ENCODE peak calls at places on chromosomes 4 and X, in nine cellular contexts. G is activated B cell treated with CpG ODN at 0.5 μM for 24 hours, W is A549, B is endothelial cell, X is cardiac muscle cell, C is tibial nerve, J is upper lobe of right lung, Q is kidney, A is neural crest cell. T is an unnamed sample.

GRCh38 chr4:2243682-2244380 is 1.9 kb upstream of the HAUS3 start:
- DNase-seq in G (no peak), W (peak; percentile 40), B (no peak), X (peak; percentile 65), C (no peak), J (peak; percentile 69), Q (peak; percentile 82), A (peak; percentile 41), T (peak; percentile 69)

GRCh38 chrX:74422576-74423288 is 1.4 kb downstream of the SLC16A2 start:
- DNase-seq in G (no peak), W (no peak), B (peak; percentile 44), X (peak; percentile 78), C (peak; percentile 20), J (peak; percentile 75), Q (peak; percentile 88), A (peak; percentile 37), T (peak; percentile 71)

GRCh38 chr4:99763635-99764101 is 53.0 kb upstream of the DAPP1 start:
- DNase-seq in G (no peak), W (peak; percentile 42), B (no peak), X (peak; percentile 79), C (no peak), J (no peak), Q (no peak), A (no peak), T (no peak)

GRCh38 chrX:19272452-19272851 is 71.3 kb upstream of the PDHA1 start:
- DNase-seq in G (no peak), W (no peak), B (no peak), X (peak; percentile 2), C (no peak), J (no peak), Q (no peak), A (no peak), T (no peak)

GRCh38 chrX:73728518-73729023 is 165.6 kb downstream of the CHIC1 start:
- DNase-seq in G (no peak), W (no peak), B (no peak), X (no peak), C (no peak), J (no peak), Q (no peak), A (no peak), T (no peak)

GRCh38 chr4:1255151-1255550 is 6.2 kb upstream of the CTBP1 start:
- DNase-seq in G (no peak), W (no peak), B (no peak), X (no peak), C (no peak), J (no peak), Q (no peak), A (no peak), T (no peak)

GRCh38 chr4:48602222-48602621 is 112.2 kb downstream of the ZAR1 start:
- DNase-seq in G (no peak), W (no peak), B (no peak), X (no peak), C (no peak), J (no peak), Q (no peak), A (no peak), T (no peak)

GRCh38 chr4:86092684-86093083 is 267.2 kb downstream of the MAPK10 start:
- DNase-seq in G (no peak), W (peak; percentile 63), B (no peak), X (peak; percentile 79), C (no peak), J (no peak), Q (no peak), A (no peak), T (no peak)

GRCh38 chr4:62896721-62897120 is 1512.5 kb downstream of the TECRL start:
- DNase-seq in G (no peak), W (no peak), B (no peak), X (no peak), C (no peak), J (no peak), Q (peak; percentile 43), A (no peak), T (no peak)

GRCh38 chr4:113969935-113970334 is 9.5 kb downstream of the ARSJ start:
- DNase-seq in G (no peak), W (no peak), B (no peak), X (peak; percentile 29), C (no peak), J (no peak), Q (no peak), A (no peak), T (no peak)

GRCh38 chr4:13910556-13910955 is 283.0 kb upstream of the BOD1L1 start:
- DNase-seq in G (no peak), W (no peak), B (no peak), X (no peak), C (no peak), J (no peak), Q (no peak), A (no peak), T (no peak)

GRCh38 chr4:154534296-154534695 is 15.9 kb downstream of the PLRG1 start:
- DNase-seq in G (no peak), W (no peak), B (no peak), X (no peak), C (no peak), J (no peak), Q (no peak), A (no peak), T (no peak)

GRCh38 chrX:69128573-69128972 is 36.7 kb downstream of the PJA1 start:
- DNase-seq in G (no peak), W (no peak), B (peak; percentile 11), X (peak; percentile 52), C (no peak), J (peak; percentile 65), Q (peak; percentile 80), A (peak; percentile 34), T (peak; percentile 56)

GRCh38 chrX:54808109-54808604 is 612 bp downstream of the MAGED2 start:
- DNase-seq in G (no peak), W (peak; percentile 32), B (peak; percentile 58), X (peak; percentile 72), C (peak; percentile 59), J (peak; percentile 79), Q (peak; percentile 90), A (peak; percentile 57), T (peak; percentile 88)

GRCh38 chrX:10017866-10018265 is 50.7 kb downstream of the CLDN34 start:
- DNase-seq in G (no peak), W (peak; percentile 72), B (no peak), X (peak; percentile 69), C (no peak), J (no peak), Q (no peak), A (no peak), T (no peak)

GRCh38 chrX:42189601-42190000 is 266.2 kb upstream of the CASK start:
- DNase-seq in G (no peak), W (no peak), B (no peak), X (peak; percentile 5), C (no peak), J (no peak), Q (no peak), A (no peak), T (no peak)

GRCh38 chr4:8617486-8618040 is 25.0 kb downstream of the CPZ start:
- DNase-seq in G (no peak), W (no peak), B (no peak), X (no peak), C (no peak), J (no peak), Q (peak; percentile 37), A (no peak), T (no peak)

GRCh38 chrX:9919632-9920172 is 47.5 kb upstream of the CLDN34 start:
- DNase-seq in G (no peak), W (no peak), B (no peak), X (no peak), C (no peak), J (no peak), Q (no peak), A (no peak), T (no peak)

GRCh38 chr4:153488006-153488718 is 22.0 kb downstream of the TMEM131L start:
- DNase-seq in G (peak; percentile 62), W (no peak), B (no peak), X (peak; percentile 54), C (no peak), J (peak; percentile 74), Q (peak; percentile 80), A (no peak), T (no peak)

GRCh38 chrX:138026211-138026610 is 460.3 kb downstream of the ZIC3 start:
- DNase-seq in G (no peak), W (peak; percentile 1), B (no peak), X (no peak), C (no peak), J (no peak), Q (no peak), A (no peak), T (no peak)

GRCh38 chr4:74838746-74839370 is 44.5 kb upstream of the BTC start:
- DNase-seq in G (no peak), W (peak; percentile 8), B (no peak), X (peak; percentile 83), C (no peak), J (no peak), Q (no peak), A (no peak), T (no peak)

GRCh38 chr4:46931981-46932380 is 22.9 kb upstream of the COX7B2 start:
- DNase-seq in G (no peak), W (peak; percentile 3), B (peak; percentile 49), X (peak; percentile 58), C (no peak), J (no peak), Q (no peak), A (no peak), T (peak; percentile 49)

GRCh38 chrX:41739871-41740270 is 15.9 kb downstream of the GPR82 start:
- DNase-seq in G (no peak), W (no peak), B (no peak), X (no peak), C (no peak), J (no peak), Q (no peak), A (no peak), T (no peak)

GRCh38 chrX:126994011-126994410 is 174.5 kb downstream of the PRR32 start:
- DNase-seq in G (no peak), W (no peak), B (no peak), X (no peak), C (no peak), J (no peak), Q (no peak), A (no peak), T (no peak)
- TF ChIP-seq CTCF in G (no peak), W (no peak), B (no peak), X (no peak), C (no peak), J (no peak), Q (no peak), A (no peak), T (no peak)

GRCh38 chr4:122577808-122578781 is 42.8 kb downstream of the IL21 start:
- DNase-seq in G (no peak), W (peak; percentile 44), B (peak; percentile 60), X (peak; percentile 56), C (no peak), J (no peak), Q (no peak), A (peak; percentile 40), T (peak; percentile 69)
- TF ChIP-seq CTCF in G (peak; percentile 68), W (peak; percentile 51), B (peak; percentile 64), X (peak; percentile 91), C (peak; percentile 56), J (peak; percentile 72), Q (peak; percentile 49), A (peak; percentile 74), T (peak; percentile 78)

GRCh38 chrX:145178268-145178667 is 69.0 kb upstream of the SPANXN1 start:
- DNase-seq in G (no peak), W (no peak), B (no peak), X (no peak), C (no peak), J (no peak), Q (no peak), A (no peak), T (no peak)
- TF ChIP-seq CTCF in G (no peak), W (no peak), B (no peak), X (no peak), C (no peak), J (no peak), Q (no peak), A (peak; percentile 55), T (peak; percentile 59)

GRCh38 chr4:23737571-23737970 is 152.3 kb downstream of the PPARGC1A start:
- DNase-seq in G (no peak), W (no peak), B (no peak), X (no peak), C (no peak), J (no peak), Q (no peak), A (no peak), T (no peak)
- TF ChIP-seq CTCF in G (no peak), W (no peak), B (no peak), X (no peak), C (no peak), J (no peak), Q (no peak), A (no peak), T (no peak)

T was measured in glutamatergic neuron.